ENCODE peak calls at places on chromosomes 3 and 15, in four cellular contexts. D is heart left ventricle, B is right lobe of liver, K is body of pancreas. N is an unnamed sample.

GRCh38 chr15:25933456-25934158 is 70.5 kb upstream of the ATP10A start:
- DNase-seq in D (peak; percentile 44), K (peak; percentile 47), B (peak; percentile 41), N (peak; percentile 4)

GRCh38 chr3:32414527-32415202 is 23.0 kb downstream of the CMTM7 start:
- DNase-seq in D (peak; percentile 36), B (no peak), K (no peak), N (no peak)

GRCh38 chr3:98702166-98702565 is 61.0 kb upstream of the ST3GAL6 start:
- DNase-seq in B (no peak), D (no peak), K (no peak), N (no peak)

GRCh38 chr3:46857485-46858341 is 5.5 kb downstream of the MYL3 start:
- DNase-seq in B (peak; percentile 11), D (peak; percentile 3), K (no peak), N (no peak)

GRCh38 chr15:70741107-70741511 is 22.2 kb downstream of the UACA start:
- DNase-seq in K (peak; percentile 61), D (peak; percentile 69), B (peak; percentile 60), N (no peak)

GRCh38 chr3:147730311-147730710 is 321.1 kb downstream of the ZIC1 start:
- DNase-seq in B (no peak), D (no peak), K (no peak), N (no peak)

GRCh38 chr3:172317984-172318383 is 130.3 kb downstream of the GHSR start:
- DNase-seq in D (peak; percentile 71), K (no peak), B (no peak), N (no peak)

GRCh38 chr15:27619204-27619603 is 479.9 kb downstream of the OCA2 start:
- DNase-seq in K (no peak), D (no peak), B (no peak), N (no peak)

GRCh38 chr3:122640437-122640999 is 40.1 kb upstream of the PARP14 start:
- DNase-seq in D (no peak), K (no peak), B (no peak), N (no peak)

GRCh38 chr15:99450896-99451358 is 114.9 kb upstream of the MEF2A start:
- DNase-seq in B (peak; percentile 63), K (no peak), D (peak; percentile 90), N (peak; percentile 11)

GRCh38 chr3:45666729-45667440 is 22.3 kb upstream of the SACM1L start:
- DNase-seq in D (peak; percentile 68), K (no peak), B (no peak), N (peak; percentile 41)

GRCh38 chr3:60017631-60018030 is 967.8 kb upstream of the CFAP20DC start:
- DNase-seq in K (no peak), D (no peak), B (no peak), N (no peak)

GRCh38 chr3:38816026-38816425 is at the start of gene SCN10A:
- DNase-seq in B (no peak), K (no peak), D (no peak), N (no peak)

GRCh38 chr15:36334059-36334458 is 245.4 kb upstream of the CDIN1 start:
- DNase-seq in D (no peak), K (no peak), B (no peak), N (peak; percentile 41)

GRCh38 chr15:82133251-82133650 is 87.4 kb upstream of the MEX3B start:
- DNase-seq in D (no peak), B (no peak), K (no peak), N (no peak)

GRCh38 chr3:108342829-108343478 is 46.6 kb downstream of the HHLA2 start:
- DNase-seq in D (no peak), B (no peak), K (no peak), N (no peak)

GRCh38 chr3:153977148-153977547 is 144.0 kb upstream of the ARHGEF26 start:
- DNase-seq in K (no peak), D (peak; percentile 15), B (no peak), N (no peak)

GRCh38 chr3:174199696-174200095 is 659.4 kb upstream of the NAALADL2 start:
- DNase-seq in B (no peak), K (no peak), D (no peak), N (no peak)

GRCh38 chr15:42401544-42402478 is 42.5 kb downstream of the CAPN3 start:
- DNase-seq in B (no peak), K (no peak), D (no peak), N (no peak)
- TF ChIP-seq POLR2A in B (no peak), K (no peak), D (no peak), N (no peak)

GRCh38 chr15:62165029-62165792 is at the start of gene C2CD4B:
- DNase-seq in K (peak; percentile 95), D (peak; percentile 84), B (peak; percentile 79), N (no peak)
- TF ChIP-seq POLR2A in K (peak; percentile 99), D (peak; percentile 90), B (peak; percentile 64), N (no peak)

GRCh38 chr3:100708989-100709839 is at the start of gene TFG:
- DNase-seq in B (peak; percentile 97), D (peak; percentile 97), K (peak; percentile 99), N (peak; percentile 99)
- TF ChIP-seq POLR2A in B (peak; percentile 84), D (peak; percentile 73), K (peak; percentile 64), N (peak; percentile 88)

GRCh38 chr15:55627730-55628368 is 39.7 kb upstream of the PYGO1 start:
- DNase-seq in B (no peak), D (no peak), K (no peak), N (peak; percentile 35)
- TF ChIP-seq POLR2A in B (no peak), D (no peak), K (no peak), N (no peak)

DNA sequence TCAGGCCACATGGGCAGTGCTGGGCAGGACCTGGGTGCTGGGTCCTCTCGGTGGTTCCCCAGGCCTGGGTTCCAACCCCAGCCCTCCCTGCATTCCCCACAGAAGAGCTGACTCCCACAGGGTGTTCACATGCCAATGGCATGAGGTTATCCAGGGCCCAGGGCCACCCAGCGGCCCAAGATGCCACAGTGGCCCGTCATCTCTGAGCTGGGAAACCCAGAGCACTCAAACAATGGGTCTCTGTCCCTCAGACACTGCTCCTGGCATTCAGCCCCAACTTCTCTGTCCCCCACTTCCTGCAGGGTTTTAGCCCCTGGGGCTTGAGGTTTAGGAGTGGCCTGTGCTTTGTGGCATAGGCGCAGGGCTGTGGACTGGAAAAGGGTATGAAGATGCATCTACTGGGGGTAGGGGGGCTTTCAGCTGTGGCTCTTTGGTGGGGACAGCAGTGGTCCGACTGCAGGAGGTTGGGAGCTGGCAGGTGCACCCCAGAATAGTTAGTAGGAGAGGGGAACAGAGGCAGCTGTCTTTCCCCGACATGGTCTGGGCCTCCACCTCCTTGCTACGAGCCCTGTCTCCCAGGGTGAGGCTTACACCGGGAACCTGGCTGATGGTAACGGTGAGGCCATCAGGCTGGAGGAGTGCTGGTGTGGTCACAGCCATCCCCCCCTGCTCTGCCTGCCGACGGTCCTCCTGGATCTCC is 1.7 kb downstream of the CCDC9B start:
- DNase-seq in B (no peak), D (peak; percentile 58), K (peak; percentile 69), N (no peak)
- TF ChIP-seq POLR2A in B (no peak), D (no peak), K (peak; percentile 55), N (no peak)

DNA sequence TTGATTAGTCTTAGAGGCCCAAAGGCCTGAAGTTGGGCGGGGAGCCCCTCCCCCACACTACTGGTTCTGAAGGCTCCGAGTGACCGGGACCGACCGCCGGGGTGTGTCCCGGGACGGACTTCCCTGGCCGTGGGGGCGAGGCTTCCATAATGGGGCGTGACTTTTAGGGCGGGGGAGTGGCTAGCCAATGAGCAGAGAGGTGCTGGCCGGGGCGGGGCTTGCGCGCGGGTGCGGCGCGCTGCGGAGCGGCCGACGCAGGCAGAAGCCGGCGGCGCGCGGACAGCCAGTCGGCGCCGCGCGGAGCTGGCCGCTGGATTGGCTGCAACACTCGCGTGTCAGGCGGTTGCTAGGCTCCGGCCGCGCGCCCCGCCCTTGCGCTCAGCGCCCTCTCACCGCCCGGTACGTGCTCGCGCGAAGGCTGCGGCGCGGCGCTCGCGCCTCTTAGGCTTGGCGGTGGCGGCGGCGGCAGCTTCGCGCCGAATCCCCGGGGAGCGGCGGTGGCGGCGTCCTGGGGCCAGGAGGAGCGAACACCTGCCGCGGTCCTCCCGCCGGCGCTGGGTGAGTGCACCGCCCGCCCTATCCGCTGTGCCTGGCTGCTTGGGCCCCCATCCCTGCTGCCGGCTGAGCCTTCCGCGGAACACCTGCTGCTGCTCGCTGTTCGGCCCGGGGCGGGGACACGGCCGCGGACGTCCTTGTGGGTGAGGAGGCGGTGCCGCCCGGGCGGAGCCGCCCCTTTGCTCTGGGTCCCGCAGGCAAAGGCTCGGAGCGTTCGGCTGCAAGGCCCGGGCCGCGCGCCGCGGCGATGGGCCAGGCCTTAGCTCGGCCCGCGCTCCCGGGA is at the start of gene DAG1:
- DNase-seq in D (peak; percentile 99), B (peak; percentile 98), K (peak; percentile 98), N (peak; percentile 99)
- TF ChIP-seq POLR2A in D (peak; percentile 88), B (peak; percentile 93), K (peak; percentile 88), N (peak; percentile 96)

GRCh38 chr3:50156549-50156948 is 1.4 kb downstream of the SEMA3F start:
- DNase-seq in B (no peak), K (no peak), D (no peak), N (no peak)

GRCh38 chr3:50155491-50155878 is 361 bp downstream of the SEMA3F start:
- DNase-seq in K (no peak), B (no peak), D (no peak), N (no peak)

GRCh38 chr3:50155891-50156290 is 767 bp downstream of the SEMA3F start:
- DNase-seq in B (no peak), K (no peak), D (no peak), N (no peak)

GRCh38 chr3:50157821-50158556 is 2.9 kb downstream of the SEMA3F start:
- DNase-seq in B (no peak), K (no peak), D (no peak), N (no peak)

DNA sequence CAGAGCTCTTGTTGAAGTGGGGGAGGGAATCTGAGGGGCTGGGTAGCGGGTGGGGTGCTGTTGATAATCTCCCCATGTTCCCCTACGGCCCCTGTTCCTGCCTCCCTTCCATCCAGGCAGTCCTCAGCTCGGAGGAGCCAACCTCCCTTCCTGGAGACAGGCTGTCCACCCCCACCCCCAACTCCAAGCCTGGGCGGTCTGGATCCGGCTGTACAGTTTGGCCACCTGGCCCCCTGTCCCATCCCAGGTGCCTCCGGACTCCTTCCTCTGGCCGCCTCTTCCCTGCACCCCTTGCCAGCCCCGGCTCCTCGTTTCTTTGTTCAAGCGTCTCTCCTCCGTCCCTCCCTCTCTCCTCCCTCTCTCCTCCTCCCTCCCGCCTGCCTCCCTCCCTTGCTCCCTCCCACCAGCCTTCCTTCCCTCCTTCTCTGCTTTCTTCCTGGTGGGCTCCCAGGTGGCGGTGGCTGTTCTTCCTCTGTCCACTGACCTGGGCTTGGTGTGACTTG is 1.9 kb downstream of the SEMA3F start:
- DNase-seq in B (no peak), D (no peak), K (no peak), N (no peak)
- TF ChIP-seq POLR2A in B (no peak), D (no peak), K (no peak), N (no peak)

GRCh38 chr3:129583289-129583688 is 23.2 kb downstream of the PLXND1 start:
- DNase-seq in D (no peak), B (no peak), K (no peak), N (no peak)

GRCh38 chr3:129587061-129587460 is 19.4 kb downstream of the PLXND1 start:
- DNase-seq in K (no peak), D (no peak), B (no peak), N (no peak)

GRCh38 chr3:129582799-129583198 is 23.7 kb downstream of the PLXND1 start:
- DNase-seq in K (no peak), B (no peak), D (no peak), N (no peak)

GRCh38 chr3:129585949-129586657 is 20.4 kb downstream of the PLXND1 start:
- DNase-seq in D (no peak), K (no peak), B (no peak), N (peak; percentile 70)

GRCh38 chr3:129584631-129585030 is 21.8 kb downstream of the PLXND1 start:
- DNase-seq in K (no peak), B (no peak), D (no peak), N (no peak)
- TF ChIP-seq POLR2A in K (no peak), B (no peak), D (no peak), N (no peak)

N was measured in erythroblast.